ENCODE peak calls at places on chromosomes 4 and X, in seven cellular contexts. I is NCI-H460; T is left cardiac atrium; S is progenitor cell of endocrine pancreas; R is stimulated activated CD8-positive, alpha-beta memory T cell treated with anti-CD3 and anti-CD28 coated beads, Interleukin-7, amount 100 ng/mL, for 1 hour; L is fibroblast of mammary gland; J is NCI-H2171 treated with DMSO at 0.1 percent for 48 hours. U is an unnamed sample.

GRCh38 chr4:126081336-126081735 is 766.6 kb downstream of the FAT4 start:
- DNase-seq in T (no peak), S (no peak), I (no peak), L (no peak), R (no peak), J (no peak), U (no peak)

GRCh38 chr4:83124079-83124780 is 9.7 kb upstream of the PLAC8 start:
- DNase-seq in R (no peak), J (no peak), I (no peak), S (no peak), T (no peak), L (peak; percentile 21), U (no peak)

GRCh38 chr4:41632481-41633073 is 94.6 kb downstream of the LIMCH1 start:
- DNase-seq in I (no peak), T (no peak), L (no peak), J (no peak), S (no peak), R (no peak), U (no peak)

GRCh38 chrX:53190363-53190960 is 34.5 kb downstream of the KDM5C start:
- DNase-seq in I (no peak), T (no peak), L (peak; percentile 11), S (no peak), J (no peak), R (no peak), U (no peak)

GRCh38 chrX:78124304-78124703 is 15.1 kb downstream of the TAF9B start:
- DNase-seq in J (peak; percentile 2), S (no peak), L (no peak), R (no peak), I (no peak), T (no peak), U (no peak)

GRCh38 chrX:16552546-16552945 is 97.4 kb upstream of the S100G start:
- DNase-seq in J (no peak), L (peak; percentile 32), I (no peak), S (no peak), R (no peak), T (no peak), U (no peak)

GRCh38 chr4:105520819-105521790 is 31.3 kb upstream of the ARHGEF38 start:
- DNase-seq in J (peak; percentile 2), S (no peak), L (peak; percentile 47), R (no peak), I (peak; percentile 23), T (peak; percentile 18), U (peak; percentile 46)

GRCh38 chrX:15299945-15300851 is 15.2 kb downstream of the ASB11 start:
- DNase-seq in T (no peak), I (peak; percentile 8), R (no peak), L (peak; percentile 28), S (no peak), J (peak; percentile 25), U (no peak)

U was measured in prostate gland.